ENCODE peak calls at places on chromosomes 2 and 18, in nine cellular contexts. T is gastrocnemius medialis, I is IMR-90, E is AG04450, Q is colonic mucosa, O is cardiac muscle cell, V is psoas muscle, K is MM.1S, Z is K562. N is an unnamed sample.

GRCh38 chr2:56812432-56812831 is 628.6 kb downstream of the CCDC85A start:
- DNase-seq in E (no peak), V (no peak), Z (no peak), K (no peak), T (no peak), Q (no peak), O (no peak), I (no peak), N (no peak)

GRCh38 chr18:33833847-33834246 is 255.8 kb downstream of the ASXL3 start:
- DNase-seq in K (no peak), V (no peak), Z (no peak), T (no peak), I (no peak), Q (no peak), E (no peak), O (no peak), N (no peak)

GRCh38 chr2:151176661-151177060 is 85.0 kb downstream of the RBM43 start:
- DNase-seq in I (no peak), Z (peak), T (no peak), Q (no peak), V (no peak), O (no peak), K (no peak), E (no peak), N (no peak)

GRCh38 chr2:128661289-128661688 is 342.6 kb upstream of the HS6ST1 start:
- DNase-seq in Z (no peak), E (no peak), Q (no peak), V (no peak), T (no peak), O (no peak), I (no peak), K (no peak), N (no peak)

GRCh38 chr2:150279673-150280072 is 207.8 kb downstream of the RND3 start:
- DNase-seq in O (no peak), E (no peak), T (no peak), K (no peak), Q (no peak), V (no peak), Z (no peak), I (no peak), N (no peak)

GRCh38 chr2:174334781-174335604 is at the start of gene SP9:
- DNase-seq in Q (no peak), O (peak), E (no peak), I (peak), K (peak), V (peak), Z (peak), T (no peak), N (no peak)

GRCh38 chr2:88860421-88861075 is 169.1 kb downstream of the RPIA start:
- DNase-seq in K (no peak), Q (no peak), O (no peak), E (no peak), Z (no peak), V (no peak), T (no peak), I (no peak), N (no peak)

GRCh38 chr2:25558262-25558661 is 115.1 kb downstream of the DTNB start:
- DNase-seq in V (no peak), K (peak), T (no peak), O (no peak), I (peak), Q (no peak), Z (no peak), E (peak), N (peak)

GRCh38 chr2:238370482-238371372 is 50.4 kb downstream of the TRAF3IP1 start:
- DNase-seq in V (peak), Z (peak), E (peak), Q (peak), K (peak), T (no peak), I (peak), O (peak), N (peak)

GRCh38 chr2:239606955-239607794 is 206.4 kb upstream of the HDAC4 start:
- DNase-seq in Z (no peak), I (no peak), O (no peak), T (no peak), V (no peak), K (no peak), E (no peak), Q (peak), N (no peak)

GRCh38 chr2:186569906-186570305 is 19.9 kb upstream of the ITGAV start:
- DNase-seq in Z (no peak), V (no peak), I (no peak), T (no peak), Q (no peak), O (no peak), E (no peak), K (no peak), N (no peak)

GRCh38 chr2:183487316-183487715 is 363.1 kb downstream of the NUP35 start:
- DNase-seq in Z (no peak), O (no peak), V (no peak), E (no peak), I (no peak), Q (no peak), T (no peak), K (no peak), N (no peak)

GRCh38 chr2:15122915-15123314 is 438.2 kb downstream of the NBAS start:
- DNase-seq in Z (peak), E (no peak), Q (no peak), T (no peak), O (no peak), V (no peak), K (no peak), I (peak), N (no peak)

GRCh38 chr2:128776461-128776971 is 457.8 kb upstream of the HS6ST1 start:
- DNase-seq in T (no peak), Z (no peak), Q (peak), O (no peak), E (no peak), I (no peak), V (no peak), K (no peak), N (no peak)

GRCh38 chr2:181063696-181064095 is 83.3 kb downstream of the UBE2E3 start:
- DNase-seq in V (no peak), E (no peak), Z (no peak), Q (no peak), K (no peak), T (no peak), I (peak), O (no peak), N (no peak)

GRCh38 chr2:72273384-72273783 is 125.7 kb upstream of the CYP26B1 start:
- DNase-seq in I (no peak), T (no peak), Z (no peak), K (no peak), V (no peak), O (no peak), E (no peak), Q (peak), N (no peak)

GRCh38 chr2:178136321-178137025 is 24.2 kb downstream of the RBM45 start:
- DNase-seq in E (no peak), O (no peak), Z (no peak), I (no peak), T (no peak), Q (no peak), K (no peak), V (no peak), N (no peak)

GRCh38 chr2:19116918-19117317 is 241.5 kb downstream of the OSR1 start:
- DNase-seq in I (no peak), Q (no peak), O (no peak), Z (no peak), K (no peak), V (no peak), T (no peak), E (no peak), N (no peak)
- H3K27ac ChIP-seq in I (no peak), Q (no peak), O (no peak), Z (no peak), K (no peak), V (no peak), T (no peak), E (no peak), N (no peak)

GRCh38 chr2:12391097-12391496 is 325.6 kb upstream of the TRIB2 start:
- DNase-seq in I (no peak), O (no peak), Z (no peak), V (no peak), K (no peak), T (no peak), E (no peak), Q (no peak), N (no peak)

DNA sequence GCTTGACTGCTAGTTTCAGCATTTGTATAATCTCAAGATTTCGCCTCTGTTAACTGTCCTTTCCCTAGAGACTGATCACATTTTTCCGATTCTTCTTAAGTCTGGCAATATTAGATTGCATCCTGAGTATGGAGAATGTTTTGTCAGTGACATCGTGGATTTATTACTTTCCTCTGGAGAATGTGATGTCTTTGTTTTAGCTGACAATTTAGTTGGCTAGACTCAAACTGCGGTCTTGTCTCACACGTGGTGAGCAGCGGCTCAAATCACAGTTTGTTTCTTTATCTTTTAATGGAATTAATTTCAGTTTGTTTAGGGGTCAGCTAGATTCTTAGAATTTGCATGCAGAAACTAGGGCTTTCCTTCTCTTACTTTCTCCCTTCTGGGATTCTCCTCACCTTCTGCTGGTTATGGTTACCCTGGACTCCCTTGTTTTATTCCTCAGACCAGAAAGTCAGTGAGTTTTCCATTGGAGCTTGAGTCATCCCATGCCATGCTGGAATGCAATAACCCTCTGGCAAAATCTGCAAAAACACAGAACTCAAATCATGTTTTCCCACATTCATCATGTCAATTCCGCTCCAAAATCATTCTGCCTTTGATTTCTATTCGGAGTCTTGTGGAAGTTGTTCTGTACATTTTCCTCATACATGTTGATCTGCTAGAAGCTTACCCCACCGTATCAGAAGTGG is 327.2 kb upstream of the TRIB2 start:
- DNase-seq in E (no peak), V (no peak), O (no peak), Q (no peak), Z (no peak), T (no peak), K (no peak), I (peak), N (no peak)
- H3K27ac ChIP-seq in E (no peak), V (no peak), O (no peak), Q (no peak), Z (no peak), T (no peak), K (no peak), I (no peak), N (no peak)

GRCh38 chr2:43417296-43417695 is 178.5 kb downstream of the THADA start:
- DNase-seq in E (no peak), Q (no peak), V (no peak), K (no peak), I (no peak), T (no peak), Z (no peak), O (no peak), N (no peak)

GRCh38 chr2:43418673-43419072 is 177.2 kb downstream of the THADA start:
- DNase-seq in Q (no peak), I (no peak), O (no peak), T (no peak), K (no peak), V (no peak), E (no peak), Z (no peak), N (no peak)

GRCh38 chr2:43420310-43420903 is 175.4 kb downstream of the THADA start:
- DNase-seq in I (no peak), Z (no peak), K (no peak), O (no peak), E (no peak), T (no peak), Q (no peak), V (no peak), N (no peak)

GRCh38 chr2:43421194-43421593 is 174.6 kb downstream of the THADA start:
- DNase-seq in E (no peak), K (peak), V (no peak), Z (no peak), O (no peak), Q (no peak), I (no peak), T (no peak), N (no peak)

DNA sequence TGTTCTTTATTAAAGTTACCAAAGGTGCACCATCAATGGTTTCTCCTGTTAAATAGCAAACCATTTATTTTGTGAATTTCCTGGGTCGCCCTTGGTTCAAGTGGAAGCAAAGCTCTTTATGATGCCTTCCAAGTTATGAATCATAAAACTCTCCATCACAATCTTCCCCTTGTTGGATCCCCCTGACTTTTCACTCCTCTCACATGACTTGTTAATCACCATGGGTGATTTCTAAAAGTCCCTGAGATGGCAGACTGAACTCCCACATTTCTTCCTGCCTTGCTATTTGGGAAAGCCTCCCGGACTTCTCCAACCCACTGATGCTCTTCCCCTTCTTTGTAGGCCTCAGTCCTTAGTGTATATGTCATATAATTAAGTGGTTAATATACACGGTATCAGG is 176.0 kb downstream of the THADA start:
- DNase-seq in Z (no peak), V (no peak), T (no peak), K (no peak), E (no peak), O (no peak), I (no peak), Q (no peak), N (no peak)
- H3K27ac ChIP-seq in Z (no peak), V (no peak), T (no peak), K (no peak), E (no peak), O (no peak), I (no peak), Q (no peak), N (no peak)

GRCh38 chr18:31510319-31510718 is 12.3 kb downstream of the DSG2 start:
- DNase-seq in I (no peak), E (no peak), K (no peak), T (no peak), O (no peak), Z (no peak), V (no peak), Q (no peak), N (no peak)
- H3K27ac ChIP-seq in I (no peak), E (no peak), K (no peak), T (no peak), O (peak), Z (no peak), V (no peak), Q (peak), N (no peak)

GRCh38 chr2:217980036-217980435 is 22.8 kb downstream of the TNS1 start:
- DNase-seq in E (no peak), Q (no peak), T (peak), I (no peak), O (no peak), K (no peak), Z (no peak), V (peak), N (no peak)

GRCh38 chr2:217978536-217979150 is 24.2 kb downstream of the TNS1 start:
- DNase-seq in T (no peak), E (no peak), I (no peak), Q (no peak), V (no peak), K (no peak), O (peak), Z (no peak), N (no peak)

GRCh38 chr2:217979151-217979811 is 23.5 kb downstream of the TNS1 start:
- DNase-seq in V (no peak), E (no peak), Q (no peak), K (no peak), I (peak), Z (no peak), T (no peak), O (no peak), N (no peak)

GRCh38 chr2:217976301-217976700 is 26.5 kb downstream of the TNS1 start:
- DNase-seq in T (no peak), I (no peak), Z (no peak), V (no peak), E (no peak), O (no peak), Q (no peak), K (no peak), N (no peak)

GRCh38 chr2:217977840-217978535 is 24.8 kb downstream of the TNS1 start:
- DNase-seq in Z (no peak), K (no peak), Q (no peak), E (no peak), T (no peak), I (no peak), V (no peak), O (no peak), N (no peak)
- H3K27ac ChIP-seq in Z (no peak), K (no peak), Q (no peak), E (no peak), T (peak), I (no peak), V (peak), O (no peak), N (no peak)